ENCODE peak calls at places on chromosomes 1 and 21, in four cellular contexts. Q is adrenal gland, Z is right atrium auricular region, M is Panc1. K is an unnamed sample.

GRCh38 chr21:41322496-41323382 is 6.1 kb downstream of the FAM3B start:
- DNase-seq in Q (no peak), Z (no peak), M (no peak), K (no peak)

GRCh38 chr1:171817511-171818265 is 23.6 kb upstream of the DNM3 start:
- DNase-seq in Z (no peak), Q (peak; percentile 84), M (no peak), K (no peak)

GRCh38 chr1:178344513-178345077 is 152.2 kb downstream of the CLEC20A start:
- DNase-seq in Z (no peak), M (peak; percentile 51), Q (no peak), K (no peak)

GRCh38 chr21:35336534-35336933 is 287.4 kb upstream of the RUNX1 start:
- DNase-seq in M (no peak), Z (no peak), Q (no peak), K (no peak)

GRCh38 chr1:10212476-10212875 is 2.1 kb downstream of the KIF1B start:
- DNase-seq in M (no peak), Q (no peak), Z (no peak), K (no peak)

GRCh38 chr1:245444181-245444580 is 289.4 kb downstream of the KIF26B start:
- DNase-seq in Q (no peak), M (no peak), Z (no peak), K (no peak)

GRCh38 chr1:33271666-33272505 is 15.6 kb downstream of the ZNF362 start:
- DNase-seq in Z (no peak), M (no peak), Q (no peak), K (no peak)

GRCh38 chr1:33181038-33181861 is 593 bp downstream of the TRIM62 start:
- DNase-seq in Q (peak; percentile 55), M (no peak), Z (peak; percentile 58), K (peak; percentile 77)

GRCh38 chr1:202501281-202501680 is 152.8 kb downstream of the PPP1R12B start:
- DNase-seq in Q (no peak), M (peak; percentile 38), Z (no peak), K (no peak)

DNA sequence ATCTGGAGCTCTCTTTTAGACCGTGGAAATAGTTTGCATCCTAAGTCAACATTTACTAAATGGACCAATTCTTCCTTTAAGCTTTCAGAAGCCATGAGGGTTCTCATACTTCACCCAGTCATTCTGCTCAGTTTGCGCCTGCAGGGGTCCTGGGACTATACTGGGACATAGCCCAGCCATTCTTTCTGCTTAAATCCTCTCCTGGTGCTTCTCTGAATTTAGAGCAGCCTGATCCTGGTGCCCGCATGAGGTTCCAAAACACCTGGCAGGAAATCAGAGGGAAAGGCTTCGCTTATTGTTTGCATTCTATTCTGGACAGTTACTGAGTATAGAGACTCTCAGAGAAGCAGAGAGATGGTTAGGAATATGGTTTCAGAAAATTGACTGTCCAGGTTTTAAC is 27.0 kb downstream of the TNN start:
- DNase-seq in Z (peak; percentile 11), Q (no peak), M (no peak), K (no peak)
- TF ChIP-seq CTCF in Z (no peak), Q (no peak), M (no peak), K (no peak)

DNA sequence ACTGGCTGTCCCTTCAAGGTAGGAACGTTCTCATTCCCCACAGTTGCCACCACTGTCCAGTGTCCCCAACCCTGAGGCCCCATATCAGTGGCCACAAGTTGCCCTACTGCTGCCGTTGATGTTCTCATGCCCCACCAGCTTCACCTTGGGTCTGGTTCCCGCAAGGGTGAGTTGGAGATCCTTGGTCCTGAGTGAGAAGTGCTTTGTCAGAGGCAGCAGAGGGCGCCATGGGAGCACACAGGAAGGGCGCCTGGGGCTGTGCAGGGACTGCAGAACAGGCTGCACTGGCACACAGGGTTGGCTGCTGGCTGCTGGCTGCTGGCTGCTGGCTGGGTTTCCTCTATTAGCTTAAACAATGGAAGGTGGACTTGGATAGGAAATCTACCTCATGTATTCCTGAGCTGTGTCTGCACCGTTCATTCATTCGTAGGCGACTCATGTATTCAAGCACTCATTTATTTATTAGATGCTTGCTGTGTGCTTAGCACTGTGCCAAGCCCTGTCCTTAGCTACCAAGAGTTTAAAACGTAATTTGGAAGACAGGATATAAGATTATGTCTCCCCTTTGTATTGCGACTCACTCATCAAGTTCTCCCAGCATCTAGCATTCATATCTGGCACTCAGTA is 2.1 kb upstream of the S100A9 start:
- DNase-seq in M (no peak), Q (peak; percentile 76), Z (peak; percentile 67), K (peak; percentile 73)
- TF ChIP-seq CTCF in M (peak; percentile 88), Q (peak; percentile 47), Z (peak; percentile 52), K (peak; percentile 30)

DNA sequence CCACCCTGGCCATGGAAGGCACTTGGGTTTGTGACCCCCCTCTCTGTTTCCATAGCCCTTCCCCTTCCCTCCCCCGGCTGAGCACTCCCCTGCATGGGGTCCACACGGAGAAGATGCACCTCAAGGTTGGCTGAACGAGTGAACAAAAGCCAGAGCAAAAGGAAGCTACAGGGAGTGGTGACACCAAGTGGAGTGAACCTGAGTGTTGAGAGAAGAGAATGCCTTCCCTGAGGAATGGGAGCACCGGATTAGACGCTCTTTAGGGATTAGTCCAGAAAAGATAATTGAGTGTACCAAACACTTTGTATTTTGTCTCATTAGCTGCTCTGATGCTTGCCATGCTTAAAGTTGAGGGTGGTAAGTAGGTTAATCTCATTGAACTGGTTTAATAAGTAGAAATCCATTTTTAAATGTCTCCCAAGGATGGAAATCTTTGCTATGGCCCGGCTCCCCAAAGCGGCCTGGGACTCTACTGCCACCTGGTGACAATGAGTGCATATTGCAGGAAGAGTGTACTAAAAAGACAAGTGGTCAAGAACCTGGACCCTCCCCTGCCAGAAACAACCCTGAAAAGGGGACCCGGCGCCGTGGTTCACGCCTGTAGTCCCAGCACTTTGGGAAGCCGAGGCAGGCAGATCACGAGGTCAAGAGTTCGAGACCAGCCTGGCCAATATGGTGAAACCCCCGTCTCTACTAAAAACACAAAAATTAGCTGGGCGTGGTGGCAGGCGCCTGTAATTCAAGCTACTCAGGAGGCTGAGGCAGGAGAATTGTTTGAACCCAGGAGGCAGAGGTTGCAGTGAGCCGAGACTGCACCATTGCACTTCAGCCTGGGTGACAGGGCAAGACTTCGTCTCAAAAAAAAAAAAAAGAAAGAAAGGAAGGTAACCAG is 150.6 kb upstream of the ZC3H12A start:
- DNase-seq in Z (no peak), M (peak; percentile 27), Q (no peak), K (peak; percentile 70)
- TF ChIP-seq CTCF in Z (peak; percentile 46), M (peak; percentile 95), Q (peak; percentile 33), K (peak; percentile 96)

GRCh38 chr21:32093758-32094463 is 184.9 kb downstream of the MIS18A start:
- DNase-seq in Z (no peak), M (no peak), Q (no peak), K (no peak)

GRCh38 chr21:32099812-32100416 is 178.9 kb downstream of the MIS18A start:
- DNase-seq in Z (no peak), M (no peak), Q (no peak), K (no peak)

GRCh38 chr21:32101206-32101763 is 177.6 kb downstream of the MIS18A start:
- DNase-seq in Q (no peak), Z (no peak), M (no peak), K (no peak)

GRCh38 chr21:32094792-32095191 is 184.1 kb downstream of the MIS18A start:
- DNase-seq in Q (no peak), Z (no peak), M (no peak), K (no peak)

DNA sequence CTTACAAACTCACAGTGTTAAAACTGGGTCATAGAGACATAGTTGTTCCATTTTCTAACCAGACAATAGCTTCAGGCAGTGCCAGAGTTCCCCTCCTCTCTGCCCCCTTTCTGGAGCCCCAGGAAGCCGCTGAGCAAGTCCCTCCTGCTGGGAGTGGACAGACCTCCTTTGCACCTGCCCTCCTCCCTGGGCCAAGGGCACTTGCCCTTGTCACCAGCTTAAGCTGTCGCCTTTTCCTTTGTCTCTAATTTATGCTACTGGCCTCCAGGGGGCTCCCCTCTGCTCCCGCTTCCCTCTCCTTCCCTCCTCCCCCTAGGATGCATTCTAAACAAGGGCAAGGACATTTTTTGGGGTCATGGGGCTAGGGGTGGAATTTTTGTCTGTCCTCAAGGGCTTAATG is 182.4 kb downstream of the MIS18A start:
- DNase-seq in Z (no peak), M (no peak), Q (peak; percentile 27), K (no peak)
- TF ChIP-seq CTCF in Z (peak; percentile 59), M (peak; percentile 48), Q (peak; percentile 11), K (peak; percentile 40)

GRCh38 chr1:214823311-214824117 is 220.5 kb downstream of the CENPF start:
- DNase-seq in M (no peak), Z (no peak), Q (no peak), K (peak; percentile 21)
- TF ChIP-seq CTCF in M (peak; percentile 27), Z (no peak), Q (no peak), K (no peak)